ENCODE peak calls at places on chromosomes 12 and 14, in five cellular contexts. One of them, this sample, is unnamed.
A peak's percentile ranks its signal among the peaks of the same experiment; 100 is the strongest.

GRCh38 chr14:102390486-102390885 is 27.7 kb downstream of the TECPR2 start:
- DNase-seq in psoas muscle: no peak
- DNase-seq in Peyer's patch: no peak
- DNase-seq in WTC11: no peak
- DNase-seq in thoracic aorta: no peak
- DNase-seq in this sample: no peak

GRCh38 chr14:106586098-106586704 is 1059.8 kb downstream of the TMEM121 start:
- DNase-seq in WTC11: no peak
- DNase-seq in Peyer's patch: no peak
- DNase-seq in thoracic aorta: no peak
- DNase-seq in psoas muscle: no peak
- DNase-seq in this sample: no peak

GRCh38 chr12:67274186-67274585 is 5.0 kb downstream of the CAND1 start:
- DNase-seq in thoracic aorta: no peak
- DNase-seq in WTC11: no peak
- DNase-seq in psoas muscle: no peak
- DNase-seq in Peyer's patch: no peak
- DNase-seq in this sample: no peak

GRCh38 chr12:3727877-3728632 is 24.9 kb downstream of the CRACR2A start:
- DNase-seq in Peyer's patch: no peak
- DNase-seq in thoracic aorta: no peak
- DNase-seq in psoas muscle: no peak
- DNase-seq in WTC11: no peak
- DNase-seq in this sample: peak; percentile 26

GRCh38 chr12:14186193-14186502 is 179.3 kb upstream of the ATF7IP start:
- DNase-seq in psoas muscle: no peak
- DNase-seq in WTC11: no peak
- DNase-seq in thoracic aorta: no peak
- DNase-seq in Peyer's patch: no peak
- DNase-seq in this sample: no peak

GRCh38 chr14:66359500-66359899 is 126.7 kb upstream of the CCDC196 start:
- DNase-seq in thoracic aorta: no peak
- DNase-seq in WTC11: no peak
- DNase-seq in Peyer's patch: no peak
- DNase-seq in psoas muscle: no peak
- DNase-seq in this sample: no peak

GRCh38 chr12:118984206-118984943 is 3.0 kb downstream of the SRRM4 start:
- DNase-seq in thoracic aorta: no peak
- DNase-seq in WTC11: no peak
- DNase-seq in psoas muscle: no peak
- DNase-seq in Peyer's patch: no peak
- DNase-seq in this sample: no peak

GRCh38 chr12:57519758-57520007 is 631 bp downstream of the DDIT3 start:
- DNase-seq in Peyer's patch: no peak
- DNase-seq in psoas muscle: no peak
- DNase-seq in thoracic aorta: no peak
- DNase-seq in WTC11: no peak
- DNase-seq in this sample: no peak

GRCh38 chr14:28777773-28778606 is 11.4 kb downstream of the FOXG1 start:
- DNase-seq in psoas muscle: no peak
- DNase-seq in thoracic aorta: no peak
- DNase-seq in WTC11: no peak
- DNase-seq in Peyer's patch: no peak
- DNase-seq in this sample: no peak

GRCh38 chr12:102879144-102879763 is 37.8 kb downstream of the PAH start:
- DNase-seq in thoracic aorta: no peak
- DNase-seq in WTC11: peak; percentile 51
- DNase-seq in Peyer's patch: no peak
- DNase-seq in psoas muscle: peak; percentile 22
- DNase-seq in this sample: peak; percentile 45

GRCh38 chr14:29521526-29522137 is 406.0 kb downstream of the PRKD1 start:
- DNase-seq in Peyer's patch: no peak
- DNase-seq in WTC11: peak; percentile 51
- DNase-seq in thoracic aorta: no peak
- DNase-seq in psoas muscle: no peak
- DNase-seq in this sample: no peak

GRCh38 chr12:19031032-19031431 is 98.5 kb upstream of the PLEKHA5 start:
- DNase-seq in thoracic aorta: no peak
- DNase-seq in Peyer's patch: no peak
- DNase-seq in WTC11: no peak
- DNase-seq in psoas muscle: no peak
- DNase-seq in this sample: no peak

GRCh38 chr14:71187633-71188356 is 280.5 kb downstream of the PCNX1 start:
- DNase-seq in thoracic aorta: no peak
- DNase-seq in Peyer's patch: no peak
- DNase-seq in psoas muscle: no peak
- DNase-seq in WTC11: no peak
- DNase-seq in this sample: no peak

GRCh38 chr12:109065154-109065852 is 12.9 kb downstream of the USP30 start:
- DNase-seq in thoracic aorta: no peak
- DNase-seq in Peyer's patch: peak; percentile 61
- DNase-seq in WTC11: no peak
- DNase-seq in psoas muscle: no peak
- DNase-seq in this sample: no peak

GRCh38 chr14:41548666-41549065 is 58.0 kb upstream of the LRFN5 start:
- DNase-seq in psoas muscle: no peak
- DNase-seq in WTC11: no peak
- DNase-seq in thoracic aorta: no peak
- DNase-seq in Peyer's patch: no peak
- DNase-seq in this sample: no peak

GRCh38 chr14:41604793-41605534 is 1.7 kb upstream of the LRFN5 start:
- DNase-seq in thoracic aorta: no peak
- DNase-seq in WTC11: peak; percentile 86
- DNase-seq in psoas muscle: peak; percentile 35
- DNase-seq in Peyer's patch: no peak
- DNase-seq in this sample: no peak

GRCh38 chr12:52600071-52600470 is 1.2 kb downstream of the KRT72 start:
- DNase-seq in Peyer's patch: no peak
- DNase-seq in psoas muscle: no peak
- DNase-seq in WTC11: no peak
- DNase-seq in thoracic aorta: no peak
- DNase-seq in this sample: no peak

GRCh38 chr12:116736962-116737773 is 701 bp downstream of the SPRING1 start:
- DNase-seq in psoas muscle: no peak
- DNase-seq in WTC11: peak; percentile 44
- DNase-seq in thoracic aorta: no peak
- DNase-seq in Peyer's patch: no peak
- DNase-seq in this sample: no peak

GRCh38 chr14:90642239-90642717 is 174.0 kb downstream of the TTC7B start:
- DNase-seq in thoracic aorta: no peak
- DNase-seq in WTC11: peak; percentile 31
- DNase-seq in psoas muscle: no peak
- DNase-seq in Peyer's patch: no peak
- DNase-seq in this sample: no peak

GRCh38 chr14:68661226-68662225 is 131.3 kb downstream of the ZFP36L1 start:
- DNase-seq in psoas muscle: no peak
- DNase-seq in Peyer's patch: no peak
- DNase-seq in WTC11: no peak
- DNase-seq in thoracic aorta: no peak
- DNase-seq in this sample: no peak

GRCh38 chr14:69997849-69998248 is 118.6 kb downstream of the SMOC1 start:
- DNase-seq in WTC11: no peak
- DNase-seq in psoas muscle: no peak
- DNase-seq in Peyer's patch: no peak
- DNase-seq in thoracic aorta: no peak
- DNase-seq in this sample: no peak

GRCh38 chr12:101854747-101855146 is 22.6 kb upstream of the DRAM1 start:
- DNase-seq in thoracic aorta: no peak
- DNase-seq in psoas muscle: no peak
- DNase-seq in Peyer's patch: no peak
- DNase-seq in WTC11: no peak
- DNase-seq in this sample: no peak

GRCh38 chr14:44135972-44136371 is 371.1 kb downstream of the FSCB start:
- DNase-seq in WTC11: no peak
- DNase-seq in psoas muscle: no peak
- DNase-seq in thoracic aorta: no peak
- DNase-seq in Peyer's patch: no peak
- DNase-seq in this sample: no peak

GRCh38 chr12:67754933-67755697 is 106.6 kb downstream of the DYRK2 start:
- DNase-seq in psoas muscle: no peak
- DNase-seq in thoracic aorta: no peak
- DNase-seq in WTC11: no peak
- DNase-seq in Peyer's patch: no peak
- DNase-seq in this sample: no peak

GRCh38 chr14:105126970-105127307 is 41.6 kb downstream of the JAG2 start:
- DNase-seq in Peyer's patch: no peak
- DNase-seq in WTC11: no peak
- DNase-seq in thoracic aorta: no peak
- DNase-seq in psoas muscle: no peak
- DNase-seq in this sample: no peak

GRCh38 chr12:94545937-94546771 is 86.5 kb upstream of the CEP83 start:
- DNase-seq in WTC11: peak; percentile 62
- DNase-seq in thoracic aorta: no peak
- DNase-seq in psoas muscle: no peak
- DNase-seq in Peyer's patch: peak; percentile 57
- DNase-seq in this sample: peak; percentile 35

GRCh38 chr12:57012600-57013465 is 3.5 kb downstream of the TAC3 start:
- DNase-seq in WTC11: no peak
- DNase-seq in thoracic aorta: no peak
- DNase-seq in psoas muscle: no peak
- DNase-seq in Peyer's patch: peak; percentile 15
- DNase-seq in this sample: no peak

GRCh38 chr12:29253916-29254625 is 105.0 kb downstream of the FAR2 start:
- DNase-seq in Peyer's patch: no peak
- DNase-seq in psoas muscle: no peak
- DNase-seq in WTC11: no peak
- DNase-seq in thoracic aorta: no peak
- DNase-seq in this sample: no peak

GRCh38 chr14:100834441-100835277 is 8.7 kb downstream of the MEG3 start:
- DNase-seq in WTC11: no peak
- DNase-seq in thoracic aorta: no peak
- DNase-seq in psoas muscle: no peak
- DNase-seq in Peyer's patch: no peak
- DNase-seq in this sample: no peak

GRCh38 chr14:69101331-69101826 is 51.5 kb downstream of the DCAF5 start:
- DNase-seq in Peyer's patch: no peak
- DNase-seq in thoracic aorta: no peak
- DNase-seq in psoas muscle: no peak
- DNase-seq in WTC11: no peak
- DNase-seq in this sample: no peak

GRCh38 chr14:27386391-27386790 is 788.6 kb upstream of the NOVA1 start:
- DNase-seq in thoracic aorta: no peak
- DNase-seq in psoas muscle: no peak
- DNase-seq in WTC11: no peak
- DNase-seq in Peyer's patch: no peak
- DNase-seq in this sample: no peak

GRCh38 chr12:64796205-64796845 is 28.1 kb upstream of the TBC1D30 start:
- DNase-seq in WTC11: peak; percentile 44
- DNase-seq in psoas muscle: no peak
- DNase-seq in thoracic aorta: no peak
- DNase-seq in Peyer's patch: no peak
- DNase-seq in this sample: no peak

GRCh38 chr12:54428050-54429013 is 9.3 kb upstream of the ITGA5 start:
- DNase-seq in thoracic aorta: peak; percentile 79
- DNase-seq in Peyer's patch: no peak
- DNase-seq in psoas muscle: no peak
- DNase-seq in WTC11: peak; percentile 32
- DNase-seq in this sample: no peak

GRCh38 chr12:96258451-96258933 is 64.3 kb downstream of the ELK3 start:
- DNase-seq in WTC11: no peak
- DNase-seq in Peyer's patch: no peak
- DNase-seq in thoracic aorta: no peak
- DNase-seq in psoas muscle: peak; percentile 63
- DNase-seq in this sample: no peak

GRCh38 chr14:61337893-61338292 is 16.5 kb downstream of the PRKCH start:
- DNase-seq in thoracic aorta: no peak
- DNase-seq in Peyer's patch: no peak
- DNase-seq in WTC11: no peak
- DNase-seq in psoas muscle: no peak
- DNase-seq in this sample: no peak

GRCh38 chr12:2673966-2674810 is 120.6 kb upstream of the FKBP4 start:
- DNase-seq in thoracic aorta: no peak
- DNase-seq in psoas muscle: no peak
- DNase-seq in Peyer's patch: no peak
- DNase-seq in WTC11: peak; percentile 61
- DNase-seq in this sample: no peak
- TF ChIP-seq CTCF in thoracic aorta: no peak
- TF ChIP-seq CTCF in psoas muscle: no peak
- TF ChIP-seq CTCF in Peyer's patch: no peak
- TF ChIP-seq CTCF in WTC11: peak; percentile 38
- TF ChIP-seq CTCF in this sample: no peak

GRCh38 chr12:132284071-132284492 is 45.3 kb downstream of the GALNT9 start:
- DNase-seq in WTC11: no peak
- DNase-seq in Peyer's patch: no peak
- DNase-seq in psoas muscle: peak; percentile 6
- DNase-seq in thoracic aorta: no peak
- DNase-seq in this sample: no peak
- TF ChIP-seq CTCF in WTC11: no peak
- TF ChIP-seq CTCF in Peyer's patch: no peak
- TF ChIP-seq CTCF in psoas muscle: no peak
- TF ChIP-seq CTCF in thoracic aorta: no peak
- TF ChIP-seq CTCF in this sample: no peak

GRCh38 chr14:60064491-60065072 is 27.1 kb upstream of the PCNX4 start:
- DNase-seq in WTC11: no peak
- DNase-seq in thoracic aorta: no peak
- DNase-seq in psoas muscle: no peak
- DNase-seq in Peyer's patch: no peak
- DNase-seq in this sample: no peak
- TF ChIP-seq CTCF in WTC11: no peak
- TF ChIP-seq CTCF in thoracic aorta: peak; percentile 51
- TF ChIP-seq CTCF in psoas muscle: peak; percentile 78
- TF ChIP-seq CTCF in Peyer's patch: peak; percentile 55
- TF ChIP-seq CTCF in this sample: peak; percentile 67

GRCh38 chr14:51929920-51930682 is 59.2 kb upstream of the RTRAF start:
- DNase-seq in psoas muscle: no peak
- DNase-seq in Peyer's patch: no peak
- DNase-seq in thoracic aorta: no peak
- DNase-seq in WTC11: no peak
- DNase-seq in this sample: no peak
- TF ChIP-seq CTCF in psoas muscle: no peak
- TF ChIP-seq CTCF in Peyer's patch: no peak
- TF ChIP-seq CTCF in thoracic aorta: no peak
- TF ChIP-seq CTCF in WTC11: no peak
- TF ChIP-seq CTCF in this sample: no peak

DNA sequence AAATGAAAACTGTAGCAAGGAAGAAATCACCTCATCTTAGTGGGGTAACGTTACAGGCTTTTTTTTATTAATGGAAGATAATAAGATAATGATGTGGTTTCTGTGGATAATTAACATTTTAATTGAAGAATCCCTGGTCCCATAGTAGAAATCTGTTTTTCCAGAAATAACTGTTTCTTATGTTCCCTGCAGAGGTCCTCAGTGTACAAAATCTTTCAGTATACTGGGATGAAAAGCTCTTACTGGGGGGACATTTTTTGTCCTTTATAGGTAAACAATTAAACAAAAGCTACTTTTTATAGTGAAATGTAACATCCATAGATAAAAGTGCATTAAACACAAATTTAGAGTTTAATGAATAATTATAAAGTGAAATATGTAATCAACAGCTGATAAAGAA is 312.2 kb downstream of the ATXN7L3B start:
- DNase-seq in psoas muscle: no peak
- DNase-seq in thoracic aorta: no peak
- DNase-seq in WTC11: no peak
- DNase-seq in Peyer's patch: no peak
- DNase-seq in this sample: no peak
- TF ChIP-seq CTCF in psoas muscle: no peak
- TF ChIP-seq CTCF in thoracic aorta: no peak
- TF ChIP-seq CTCF in WTC11: no peak
- TF ChIP-seq CTCF in Peyer's patch: no peak
- TF ChIP-seq CTCF in this sample: no peak